ENCODE peak calls at places on chromosome 18, in nine cellular contexts. H is epithelial cell of esophagus, B is AG10803, K is ovary, I is endodermal cell, F is upper lobe of right lung, O is GM23338, Y is left ventricle myocardium inferior, X is astrocyte of the cerebellum. T is an unnamed sample.

GRCh38 chr18:8616026-8616401 is 6.8 kb downstream of the RAB12 start:
- DNase-seq in H (peak; percentile 69), B (no peak), K (no peak), I (no peak), F (no peak), O (no peak), Y (no peak), X (no peak), T (no peak)

GRCh38 chr18:63505566-63506335 is 29.0 kb downstream of the SERPINB5 start:
- DNase-seq in H (peak; percentile 72), B (peak; percentile 11), K (no peak), I (peak; percentile 87), F (no peak), O (peak; percentile 79), Y (no peak), X (no peak), T (peak; percentile 30)

GRCh38 chr18:21958707-21959457 is 210.5 kb upstream of the GATA6 start:
- DNase-seq in H (peak; percentile 31), B (no peak), K (peak; percentile 30), I (no peak), F (no peak), O (no peak), Y (peak; percentile 24), X (no peak), T (no peak)

GRCh38 chr18:29271496-29271895 is 1094.6 kb upstream of the CDH2 start:
- DNase-seq in H (no peak), B (peak; percentile 3), K (no peak), I (no peak), F (no peak), O (no peak), Y (no peak), X (peak; percentile 47), T (peak; percentile 56)

GRCh38 chr18:27839141-27839540 is 337.8 kb downstream of the CDH2 start:
- DNase-seq in H (peak; percentile 97), B (peak; percentile 83), K (no peak), I (no peak), F (no peak), O (no peak), Y (no peak), X (peak; percentile 59), T (peak; percentile 94)

GRCh38 chr18:995641-996040 is 91.0 kb downstream of the ADCYAP1 start:
- DNase-seq in H (peak; percentile 71), B (peak; percentile 83), K (no peak), I (no peak), F (no peak), O (no peak), Y (no peak), X (peak; percentile 66), T (peak; percentile 74)

GRCh38 chr18:79200546-79201268 is 131.5 kb downstream of the ATP9B start:
- DNase-seq in H (peak; percentile 55), B (peak; percentile 13), K (peak; percentile 34), I (peak; percentile 83), F (peak; percentile 81), O (peak; percentile 46), Y (peak; percentile 49), X (no peak), T (peak; percentile 3)

GRCh38 chr18:79736846-79737245 is 57.2 kb downstream of the CTDP1 start:
- DNase-seq in H (no peak), B (no peak), K (peak; percentile 4), I (no peak), F (peak; percentile 41), O (no peak), Y (peak; percentile 10), X (no peak), T (no peak)

GRCh38 chr18:77944533-77944932 is 694.9 kb downstream of the GALR1 start:
- DNase-seq in H (no peak), B (no peak), K (no peak), I (no peak), F (no peak), O (no peak), Y (no peak), X (no peak), T (no peak)

GRCh38 chr18:8643479-8643878 is 34.2 kb downstream of the RAB12 start:
- DNase-seq in H (no peak), B (peak; percentile 36), K (no peak), I (no peak), F (no peak), O (no peak), Y (no peak), X (no peak), T (peak; percentile 37)

GRCh38 chr18:72762505-72763122 is 105.2 kb downstream of the NETO1 start:
- DNase-seq in H (peak; percentile 70), B (peak; percentile 62), K (no peak), I (no peak), F (no peak), O (peak; percentile 73), Y (no peak), X (peak; percentile 58), T (peak; percentile 81)

GRCh38 chr18:79396431-79397287 is 929 bp downstream of the NFATC1 start:
- DNase-seq in H (peak; percentile 54), B (peak; percentile 52), K (peak; percentile 72), I (peak; percentile 81), F (peak; percentile 76), O (no peak), Y (peak; percentile 66), X (no peak), T (peak; percentile 41)

GRCh38 chr18:7879717-7880116 is 312.6 kb downstream of the PTPRM start:
- DNase-seq in H (peak; percentile 89), B (no peak), K (no peak), I (no peak), F (no peak), O (no peak), Y (no peak), X (no peak), T (no peak)

GRCh38 chr18:13281406-13281805 is 62.8 kb downstream of the LDLRAD4 start:
- DNase-seq in H (no peak), B (no peak), K (no peak), I (peak; percentile 32), F (peak; percentile 19), O (no peak), Y (no peak), X (no peak), T (no peak)

GRCh38 chr18:64720781-64721464 is 572.0 kb upstream of the LINC00305 start:
- DNase-seq in H (no peak), B (no peak), K (no peak), I (peak; percentile 54), F (peak; percentile 43), O (no peak), Y (no peak), X (no peak), T (no peak)

GRCh38 chr18:51867767-51868166 is 472.2 kb upstream of the DCC start:
- DNase-seq in H (peak; percentile 37), B (peak; percentile 1), K (no peak), I (no peak), F (no peak), O (peak; percentile 45), Y (no peak), X (peak; percentile 27), T (peak; percentile 38)

DNA sequence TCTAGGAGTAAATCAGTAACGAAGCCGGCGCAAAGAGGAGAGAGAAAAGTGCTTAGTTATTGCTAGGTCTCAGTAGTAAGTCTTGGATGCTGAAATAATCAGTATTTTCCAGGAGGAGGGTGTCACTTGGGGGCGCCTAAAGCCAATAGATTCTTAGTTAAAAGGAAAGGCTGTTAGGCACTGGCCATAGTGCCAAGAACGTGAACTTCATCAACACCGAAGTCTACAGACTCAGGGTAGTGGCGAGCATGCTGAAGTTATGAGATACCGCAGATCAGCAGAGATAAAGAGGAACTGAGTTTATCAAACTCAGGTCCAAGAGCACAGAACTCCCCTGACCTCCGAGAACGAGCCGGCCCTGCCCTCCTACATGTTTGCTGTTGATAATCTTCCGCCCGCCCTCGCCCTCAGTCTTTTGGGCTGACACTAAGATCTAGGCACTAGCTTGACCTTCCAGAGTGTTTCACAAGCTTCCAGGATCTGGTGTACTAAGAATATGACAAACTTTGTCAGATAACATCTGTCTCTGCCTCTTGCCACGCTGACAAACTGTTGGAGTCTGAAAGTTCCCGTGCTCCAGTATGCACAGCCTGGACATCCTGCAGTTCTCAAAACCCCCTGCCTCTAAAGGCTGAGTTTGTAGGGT is 49.2 kb downstream of the CYB5A start:
- DNase-seq in H (no peak), B (no peak), K (no peak), I (no peak), F (no peak), O (peak; percentile 20), Y (no peak), X (no peak), T (no peak)
- TF ChIP-seq CTCF in H (no peak), B (no peak), K (no peak), I (peak; percentile 38), F (peak; percentile 30), O (peak; percentile 50), Y (peak; percentile 60), X (no peak), T (no peak)

DNA sequence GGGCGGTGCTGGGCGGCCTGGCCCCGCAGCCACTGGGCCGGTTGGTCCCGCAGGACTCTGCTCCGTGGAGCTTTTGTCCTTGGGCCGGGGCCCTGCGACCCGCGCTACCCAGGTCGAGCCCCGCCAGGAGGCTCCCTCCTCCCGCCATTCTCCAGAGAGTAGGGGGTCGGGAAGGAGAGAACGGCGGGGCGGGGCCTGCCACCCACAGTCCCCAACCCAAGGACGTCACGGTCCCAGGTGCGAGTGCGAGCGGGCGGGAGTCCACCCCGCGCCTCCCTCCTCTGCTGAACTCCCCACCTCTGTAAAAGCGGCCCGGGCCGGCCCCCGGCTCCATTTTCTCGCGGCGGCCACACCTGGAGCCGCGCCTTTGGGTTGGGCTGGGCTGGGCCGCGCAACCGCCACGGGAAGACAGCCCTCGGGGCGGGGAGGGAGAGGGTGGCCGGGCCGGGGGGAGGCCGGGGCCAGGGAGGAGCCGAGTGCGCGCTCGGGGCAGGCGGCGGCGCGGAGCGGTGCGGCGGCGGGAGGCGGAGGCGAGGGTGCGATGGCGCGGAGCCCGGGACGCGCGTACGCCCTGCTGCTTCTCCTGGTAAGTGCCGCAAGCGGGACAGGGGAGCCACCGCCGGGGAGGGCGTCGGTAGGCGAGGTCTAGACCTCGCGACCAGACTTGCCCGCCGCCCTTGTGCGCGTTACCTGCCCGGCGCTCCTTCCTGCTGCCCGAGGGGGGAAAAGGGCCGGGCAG is at the start of gene DSG2:
- DNase-seq in H (peak; percentile 87), B (no peak), K (peak; percentile 72), I (peak; percentile 94), F (peak; percentile 93), O (peak; percentile 90), Y (peak; percentile 76), X (no peak), T (peak; percentile 29)
- H3K4me3 ChIP-seq in H (peak within 1 kb of the TSS; percentile 91), B (peak within 1 kb of the TSS; percentile 38), K (peak within 1 kb of the TSS; percentile 50), I (peak within 1 kb of the TSS; percentile 90), F (peak within 1 kb of the TSS; percentile 53), O (peak within 1 kb of the TSS; percentile 93), Y (peak within 1 kb of the TSS; percentile 80), X (peak within 1 kb of the TSS; percentile 90), T (peak within 1 kb of the TSS; percentile 81)

GRCh38 chr18:54232485-54233227 is 8.2 kb upstream of the MBD2 start:
- DNase-seq in H (no peak), B (no peak), K (no peak), I (peak; percentile 58), F (no peak), O (peak; percentile 46), Y (no peak), X (no peak), T (no peak)
- TF ChIP-seq CTCF in H (no peak), B (no peak), K (no peak), I (peak; percentile 57), F (no peak), O (peak; percentile 68), Y (no peak), X (no peak), T (peak; percentile 50)

DNA sequence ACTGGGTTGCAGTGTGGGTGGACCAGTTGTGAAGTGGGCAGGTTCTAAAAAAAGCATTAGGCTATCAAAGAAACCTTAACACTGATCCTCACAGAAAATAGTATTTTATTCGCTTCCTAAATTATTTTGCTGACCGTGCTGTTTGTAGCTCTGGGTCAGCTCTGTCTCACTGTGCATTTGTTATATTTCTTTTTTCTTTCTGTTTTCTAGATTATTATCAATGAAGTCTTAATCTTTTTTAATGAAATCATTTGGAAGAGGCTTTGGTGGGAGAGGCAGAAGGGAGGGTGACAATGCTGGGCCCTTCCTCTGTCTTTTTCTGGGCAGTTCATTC is 213.6 kb downstream of the PTGR3 start:
- DNase-seq in H (no peak), B (no peak), K (no peak), I (no peak), F (no peak), O (no peak), Y (no peak), X (no peak), T (no peak)
- H3K4me3 ChIP-seq in H (no peak overlapping the region), B (no peak overlapping the region), K (no peak overlapping the region), I (no peak overlapping the region), F (no peak overlapping the region), O (no peak overlapping the region), Y (no peak overlapping the region), X (no peak overlapping the region), T (no peak overlapping the region)